ENCODE peak calls at places on chromosomes 11 and 22, in nine cellular contexts. O is activated CD4-positive, alpha-beta T cell treated with anti-CD3 and anti-CD28 coated beads, Interleukin-2, amount 10 ng/mL, durations not matched to agents 7 days and 5 days; X is EL; E is stimulated activated CD4-positive, alpha-beta T cell treated with anti-CD3 and anti-CD28 coated beads, Interleukin-1b, Interleukin-23, amount 100 ng/mL, for 1 hour; A is Panc1; U is activated gamma-delta T cell treated with anti-CD3 and anti-CD28 coated beads, Interleukin-2, amount 50 U/mL, for 16 hours; L is fibroblast of pulmonary artery; C is stimulated activated effector memory CD8-positive, alpha-beta T cell treated with anti-CD3 and anti-CD28 coated beads, Interleukin-12 subunit alpha, Interleukin-12 subunit beta, amount 100 ng/mL, for 72 hours; I is HFFc6. V is an unnamed sample.

GRCh38 chr11:93740031-93740801 is 1.1 kb downstream of the TAF1D start:
- DNase-seq in O (peak), A (no peak), X (peak), C (no peak), L (peak), I (peak), U (no peak), E (no peak), V (no peak)

GRCh38 chr11:36265793-36266628 is 23.2 kb downstream of the COMMD9 start:
- DNase-seq in C (peak), U (peak), L (peak), I (no peak), E (peak), O (peak), X (peak), A (no peak), V (peak)

GRCh38 chr11:26985941-26986340 is 8.0 kb upstream of the FIBIN start:
- DNase-seq in I (peak), E (no peak), U (no peak), X (no peak), L (peak), O (no peak), A (no peak), C (no peak), V (no peak)

GRCh38 chr11:70399681-70400112 is 1.4 kb downstream of the CTTN start:
- DNase-seq in X (peak), U (no peak), C (no peak), E (no peak), L (peak), O (no peak), A (peak), I (peak), V (no peak)

GRCh38 chr11:117629146-117629545 is 167.9 kb downstream of the DSCAML1 start:
- DNase-seq in A (no peak), X (no peak), L (no peak), E (no peak), O (no peak), U (no peak), I (no peak), C (no peak), V (no peak)

GRCh38 chr11:19389787-19390303 is 149.1 kb upstream of the E2F8 start:
- DNase-seq in L (peak), U (no peak), A (no peak), E (no peak), X (no peak), C (no peak), I (no peak), O (no peak), V (no peak)

GRCh38 chr22:26835929-26836528 is 178.6 kb downstream of the MIAT start:
- DNase-seq in X (peak), L (peak), O (peak), U (peak), A (peak), E (peak), C (peak), I (peak), V (peak)

GRCh38 chr22:27380826-27381225 is 420.7 kb downstream of the MN1 start:
- DNase-seq in A (no peak), O (no peak), U (no peak), E (no peak), L (no peak), I (no peak), C (no peak), X (no peak), V (no peak)

GRCh38 chr11:59154585-59154984 is 11.9 kb downstream of the FAM111A start:
- DNase-seq in U (no peak), O (no peak), A (no peak), I (no peak), X (no peak), L (no peak), E (no peak), C (no peak), V (no peak)

GRCh38 chr11:60332923-60333322 is 5.9 kb downstream of the MS4A6E start:
- DNase-seq in C (no peak), U (no peak), A (no peak), E (no peak), X (no peak), L (no peak), I (no peak), O (no peak), V (no peak)

GRCh38 chr11:2301631-2302272 is at the start of the genes C11orf21 and TSPAN32:
- DNase-seq in E (no peak), O (peak), X (peak), I (no peak), L (peak), U (peak), A (no peak), C (no peak), V (peak)

GRCh38 chr11:44747836-44748235 is 21.1 kb downstream of the TSPAN18 start:
- DNase-seq in L (no peak), E (no peak), O (no peak), A (no peak), C (no peak), I (no peak), U (no peak), X (no peak), V (no peak)

GRCh38 chr22:38298312-38299000 is 18.8 kb downstream of the CSNK1E start:
- DNase-seq in I (peak), L (peak), U (no peak), C (no peak), A (no peak), O (peak), E (no peak), X (peak), V (peak)

GRCh38 chr11:112655386-112655785 is 305.8 kb upstream of the NCAM1 start:
- DNase-seq in I (peak), U (no peak), A (no peak), L (peak), O (no peak), X (peak), C (no peak), E (no peak), V (no peak)

GRCh38 chr22:40684728-40685127 is 5.4 kb downstream of the MCHR1 start:
- DNase-seq in X (no peak), I (no peak), O (peak), A (no peak), U (no peak), C (no peak), L (no peak), E (no peak), V (no peak)

GRCh38 chr11:110778351-110778750 is 66.1 kb upstream of the ARHGAP20 start:
- DNase-seq in A (no peak), E (no peak), C (no peak), I (no peak), X (no peak), O (no peak), L (no peak), U (no peak), V (no peak)

GRCh38 chr22:20642668-20643179 is 131.2 kb upstream of the SERPIND1 start:
- DNase-seq in O (no peak), A (no peak), U (no peak), E (no peak), L (no peak), X (no peak), I (no peak), C (no peak), V (no peak)

GRCh38 chr11:13889566-13890214 is 72.8 kb upstream of the SPON1 start:
- DNase-seq in U (no peak), C (no peak), X (no peak), E (no peak), I (no peak), O (no peak), A (no peak), L (no peak), V (no peak)

GRCh38 chr11:74284466-74284865 is 27.0 kb downstream of the P4HA3 start:
- DNase-seq in O (no peak), A (no peak), I (peak), L (no peak), C (no peak), U (no peak), X (peak), E (no peak), V (no peak)

V was measured in activated T-helper 1 cell treated with Interleukin-2 at 50 U/mL for 16 hours.